ENCODE peak calls at places on chromosome 17, in eight cellular contexts. F, D, I, S, M, A, R and J are unnamed samples.

GRCh38 chr17:17682737-17683675 is 1.7 kb downstream of the RAI1 start:
- DNase-seq in D (peak; percentile 91), R (peak; percentile 88), S (peak; percentile 65), A (peak; percentile 97), I (peak; percentile 90), F (no peak), M (peak; percentile 68), J (peak; percentile 78)

GRCh38 chr17:64306850-64307463 is 43.9 kb upstream of the TEX2 start:
- DNase-seq in R (peak; percentile 91), S (peak; percentile 33), A (peak; percentile 78), M (peak; percentile 68), F (peak; percentile 60), I (peak; percentile 83), D (peak; percentile 67), J (peak; percentile 62)

GRCh38 chr17:81035389-81036127 is 607 bp downstream of the BAIAP2 start:
- DNase-seq in A (peak; percentile 63), F (no peak), I (peak; percentile 37), D (no peak), S (no peak), M (no peak), R (peak; percentile 78), J (no peak)

GRCh38 chr17:51955245-51955644 is 203.3 kb downstream of the CA10 start:
- DNase-seq in D (no peak), A (no peak), R (no peak), F (no peak), M (no peak), S (no peak), I (no peak), J (no peak)

GRCh38 chr17:73203788-73204479 is 11.1 kb downstream of the COG1 start:
- DNase-seq in A (no peak), F (peak; percentile 81), R (no peak), D (no peak), S (no peak), M (no peak), I (no peak), J (no peak)

GRCh38 chr17:75073618-75074047 is 14.1 kb upstream of the SLC16A5 start:
- DNase-seq in A (peak; percentile 46), S (no peak), M (no peak), I (no peak), R (no peak), D (no peak), F (no peak), J (no peak)

GRCh38 chr17:3679186-3680126 is 10.8 kb downstream of the EMC6 start:
- DNase-seq in R (no peak), D (no peak), A (no peak), I (no peak), S (no peak), M (no peak), F (no peak), J (no peak)

GRCh38 chr17:11144358-11145233 is 96.4 kb upstream of the SHISA6 start:
- DNase-seq in A (peak; percentile 77), R (peak; percentile 85), S (peak; percentile 8), D (no peak), F (peak; percentile 18), M (peak; percentile 4), I (peak; percentile 33), J (peak; percentile 63)

GRCh38 chr17:49210158-49211029 is at the start of the genes ABI3 and GNGT2:
- DNase-seq in M (no peak), S (no peak), D (peak; percentile 55), A (no peak), I (peak; percentile 37), R (peak; percentile 87), F (no peak), J (peak; percentile 55)
- H3K4me1 ChIP-seq in M (peaks cover 4% of the 10 kb centered on the region), S (no peaks in the 10 kb centered on the region), D (peaks cover 9% of the 10 kb centered on the region), A (no peaks in the 10 kb centered on the region), I (peaks cover 4% of the 10 kb centered on the region), R (peaks cover 3% of the 10 kb centered on the region), F (no peaks in the 10 kb centered on the region), J (no peaks in the 10 kb centered on the region)

GRCh38 chr17:68176770-68177169 is 71.1 kb upstream of the AMZ2 start:
- DNase-seq in I (no peak), A (no peak), D (no peak), S (no peak), F (no peak), M (no peak), R (peak; percentile 57), J (no peak)
- H3K9ac ChIP-seq in I (no peak overlapping the region), A (no peak overlapping the region), D (no peak overlapping the region), S (no peak overlapping the region), F (no peak overlapping the region), M (no peak overlapping the region), R (no peak overlapping the region), J (no peak overlapping the region)

DNA sequence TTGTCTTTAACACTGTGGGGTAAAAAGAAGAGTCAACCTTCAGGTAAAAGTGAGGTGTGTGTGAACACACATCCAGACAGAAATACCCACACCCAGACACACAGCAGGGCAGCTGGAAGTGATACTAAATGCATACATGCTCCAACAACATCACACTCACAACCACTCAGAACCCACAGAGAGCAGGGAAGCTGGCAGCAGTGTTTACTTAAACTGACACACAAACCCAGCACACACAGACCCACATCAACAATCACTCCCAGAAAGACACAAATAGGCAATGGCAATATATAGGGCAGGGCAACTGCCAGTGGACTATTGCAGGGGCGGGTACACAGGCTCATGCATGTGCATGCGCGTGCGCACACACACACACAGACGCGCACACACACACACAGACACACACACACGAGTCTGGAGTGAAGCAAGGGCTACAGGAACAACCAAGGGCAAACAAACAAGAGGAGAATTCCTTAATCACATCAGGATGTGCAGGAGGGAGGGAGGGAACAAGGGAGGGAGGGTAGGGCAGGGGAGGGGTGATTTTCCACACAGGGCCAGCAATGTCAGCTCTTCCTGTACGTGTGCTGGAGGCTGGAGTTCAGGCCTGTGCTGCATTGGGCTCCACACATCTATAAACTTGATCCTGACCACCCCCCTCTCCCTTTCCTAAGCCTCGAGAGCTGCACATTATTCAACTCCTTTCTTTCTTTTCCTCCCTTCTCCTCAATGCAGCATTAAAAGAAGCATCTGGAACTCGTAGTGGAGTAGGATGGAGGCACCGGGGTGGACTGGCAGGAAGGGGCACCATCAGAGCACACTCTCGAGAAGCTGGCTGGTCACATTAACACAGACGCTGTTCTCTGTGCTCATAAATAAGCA is 30.1 kb downstream of the HIC1 start:
- DNase-seq in I (peak; percentile 94), A (peak; percentile 78), F (peak; percentile 41), R (no peak), D (peak; percentile 86), M (no peak), S (no peak), J (peak; percentile 84)
- H3K4me1 ChIP-seq in I (peaks cover 61% of the 10 kb centered on the region), A (peaks cover 65% of the 10 kb centered on the region), F (peaks cover 32% of the 10 kb centered on the region), R (peaks cover 18% of the 10 kb centered on the region), D (peaks cover 36% of the 10 kb centered on the region), M (peaks cover 34% of the 10 kb centered on the region), S (peaks cover 39% of the 10 kb centered on the region), J (peaks cover 23% of the 10 kb centered on the region)

DNA sequence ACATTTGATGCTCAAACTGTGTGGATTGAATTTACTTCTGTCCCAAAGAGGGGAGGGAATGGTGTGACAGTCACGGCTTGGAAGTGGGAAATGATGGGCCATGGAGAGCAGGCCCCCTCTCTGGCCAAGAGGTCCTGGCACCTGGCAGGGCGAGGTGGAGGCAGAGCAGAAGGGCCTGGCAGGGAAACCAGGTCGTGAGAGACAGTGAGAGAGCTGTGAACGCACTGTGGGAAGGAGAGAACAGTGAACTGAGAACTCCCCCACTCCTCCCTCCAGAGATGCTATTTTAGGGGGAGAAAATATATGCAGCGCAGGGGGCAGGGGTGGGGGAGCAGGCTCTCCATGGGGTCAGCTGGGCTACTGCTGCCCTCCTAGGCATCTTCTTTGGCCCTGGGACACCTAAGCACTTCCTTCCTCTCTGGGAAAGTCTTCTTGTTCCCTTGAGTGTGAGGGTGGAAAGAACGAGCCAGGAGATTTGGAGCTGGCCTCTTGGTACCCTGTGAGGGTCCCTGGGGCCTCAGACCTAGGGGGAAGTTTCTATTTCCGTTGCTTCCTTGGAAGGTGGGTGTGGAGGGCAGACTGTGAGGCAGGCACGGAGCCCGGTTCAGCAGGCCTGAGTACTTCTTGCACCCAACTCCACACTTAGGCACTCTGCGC is 17.2 kb upstream of the TBX21 start:
- DNase-seq in M (no peak), A (no peak), R (no peak), F (no peak), S (no peak), I (no peak), D (no peak), J (no peak)
- H3K9ac ChIP-seq in M (no peak overlapping the region), A (no peak overlapping the region), R (no peak overlapping the region), F (no peak overlapping the region), S (no peak overlapping the region), I (no peak overlapping the region), D (no peak overlapping the region), J (no peak overlapping the region)

GRCh38 chr17:8153550-8153956 is 1.3 kb upstream of the PER1 start:
- DNase-seq in F (peak; percentile 97), D (peak; percentile 97), S (peak; percentile 94), M (peak; percentile 46), A (peak; percentile 100), R (peak; percentile 71), I (peak; percentile 98), J (peak; percentile 90)

GRCh38 chr17:8155341-8156173 is 3.4 kb upstream of the PER1 start:
- DNase-seq in R (no peak), S (no peak), D (no peak), M (no peak), A (no peak), I (peak; percentile 33), F (no peak), J (no peak)

GRCh38 chr17:8152981-8153549 is 861 bp upstream of the PER1 start:
- DNase-seq in S (no peak), D (no peak), M (no peak), R (peak; percentile 57), A (peak; percentile 61), I (no peak), F (no peak), J (no peak)

GRCh38 chr17:8154608-8155152 is 2.5 kb upstream of the PER1 start:
- DNase-seq in I (peak; percentile 66), R (no peak), S (no peak), D (no peak), A (no peak), F (no peak), M (no peak), J (no peak)

DNA sequence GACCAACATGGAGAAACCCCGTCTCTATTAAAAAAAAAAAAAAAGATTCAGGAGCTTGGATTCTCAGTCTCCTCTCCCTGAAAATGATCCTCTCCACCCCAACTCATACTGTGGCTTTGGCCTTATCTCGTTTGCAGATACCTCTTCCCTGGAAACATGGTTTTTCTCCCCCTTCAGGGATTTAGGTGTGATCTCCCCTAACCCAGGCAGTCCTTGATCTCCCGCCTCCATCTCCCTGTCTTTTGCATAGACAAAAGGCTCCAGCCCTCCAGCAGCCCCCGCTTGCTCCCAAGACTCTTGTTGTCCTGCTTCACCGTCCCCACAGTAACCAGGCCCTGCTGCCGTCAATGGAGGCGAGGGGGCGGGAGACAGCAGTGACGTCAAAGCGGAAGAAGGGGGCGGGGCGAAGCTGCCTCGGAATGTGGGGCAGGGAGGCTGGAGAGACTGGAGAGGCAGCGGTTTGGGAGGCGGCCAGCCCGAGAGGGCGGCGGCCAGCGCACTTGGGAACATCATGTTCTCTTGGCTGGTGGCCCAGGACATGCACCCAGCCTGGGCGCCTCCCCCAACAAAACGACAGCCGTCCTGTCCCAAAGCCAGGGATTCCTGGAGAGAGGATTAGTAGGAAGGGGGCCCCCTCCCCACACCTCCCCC is 1.9 kb upstream of the PER1 start:
- DNase-seq in F (peak; percentile 69), S (peak; percentile 97), A (peak; percentile 99), D (peak; percentile 98), M (peak; percentile 85), R (peak; percentile 100), I (peak; percentile 100), J (peak; percentile 100)
- H3K4me1 ChIP-seq in F (peaks cover 58% of the 10 kb centered on the region), S (peaks cover 36% of the 10 kb centered on the region), A (peaks cover 41% of the 10 kb centered on the region), D (peaks cover 23% of the 10 kb centered on the region), M (peaks cover 84% of the 10 kb centered on the region), R (peaks cover 6% of the 10 kb centered on the region), I (peaks cover 29% of the 10 kb centered on the region), J (peaks cover 21% of the 10 kb centered on the region)